ENCODE peak calls at places on chromosomes 1 and 21, in four cellular contexts. L is cardiac fibroblast, R is ovary, D is left ventricle myocardium inferior. E is an unnamed sample.
A peak's percentile ranks its signal among the peaks of the same experiment; 100 is the strongest.

GRCh38 chr1:172745014-172745413 is 86.1 kb downstream of the FASLG start:
- DNase-seq in L (peak; percentile 90), R (no peak), D (no peak), E (no peak)

GRCh38 chr1:119186471-119186870 is 46.0 kb upstream of the WARS2 start:
- DNase-seq in L (no peak), R (no peak), D (no peak), E (no peak)

GRCh38 chr1:198359024-198359653 is 181.3 kb downstream of the ATP6V1G3 start:
- DNase-seq in L (peak; percentile 41), R (no peak), D (no peak), E (no peak)

GRCh38 chr1:204127597-204128242 is 24.1 kb downstream of the ETNK2 start:
- DNase-seq in L (peak; percentile 87), R (peak; percentile 50), D (peak; percentile 42), E (peak; percentile 82)

GRCh38 chr21:32814528-32814927 is 43.0 kb upstream of the PAXBP1 start:
- DNase-seq in L (no peak), R (no peak), D (no peak), E (no peak)

GRCh38 chr1:2235300-2235998 is 7.3 kb downstream of the SKI start:
- DNase-seq in L (no peak), R (no peak), D (no peak), E (no peak)

GRCh38 chr21:25578070-25578961 is 29.0 kb downstream of the MRPL39 start:
- DNase-seq in L (no peak), R (no peak), D (no peak), E (no peak)

GRCh38 chr1:15217654-15218053 is 29.4 kb upstream of the FHAD1 start:
- DNase-seq in L (no peak), R (no peak), D (no peak), E (no peak)

GRCh38 chr1:220785166-220786056 is 1.3 kb upstream of the MTARC1 start:
- DNase-seq in L (no peak), R (no peak), D (no peak), E (no peak)

GRCh38 chr1:220788146-220788545 is 1.4 kb downstream of the MTARC1 start:
- DNase-seq in L (no peak), R (no peak), D (no peak), E (no peak)

GRCh38 chr1:220786337-220787068 is at the start of gene MTARC1:
- DNase-seq in L (peak; percentile 62), R (peak; percentile 61), D (peak; percentile 83), E (peak; percentile 72)

GRCh38 chr1:220786057-220786336 is 716 bp upstream of the MTARC1 start:
- DNase-seq in L (no peak), R (no peak), D (peak; percentile 34), E (peak; percentile 31)

DNA sequence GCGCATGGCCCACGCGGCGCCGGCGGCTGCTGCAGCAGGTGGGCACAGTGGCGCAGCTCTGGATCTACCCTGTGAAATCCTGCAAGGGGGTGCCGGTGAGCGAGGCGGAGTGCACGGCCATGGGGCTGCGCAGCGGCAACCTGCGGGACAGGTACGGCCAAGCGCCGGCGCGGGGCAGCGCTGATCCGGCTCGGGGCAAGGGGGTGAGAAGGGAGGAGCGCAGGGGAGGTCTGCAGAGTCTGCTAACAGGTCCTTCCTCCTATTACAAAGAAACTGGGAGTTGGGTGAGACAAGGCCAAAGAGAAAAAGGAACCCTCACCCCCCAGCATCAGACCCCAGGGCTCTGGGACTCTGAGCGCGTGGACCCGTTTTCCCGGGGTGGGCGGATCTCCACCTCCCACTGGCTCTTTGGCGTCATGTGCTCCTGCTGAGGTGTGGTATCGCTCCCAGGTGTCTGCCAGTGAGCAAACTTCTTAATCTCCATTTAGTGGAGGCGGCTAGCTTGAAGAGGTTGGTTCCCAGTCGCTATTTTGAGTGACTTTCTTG is 429 bp downstream of the MTARC1 start:
- DNase-seq in L (no peak), R (no peak), D (no peak), E (no peak)
- H3K4me3 ChIP-seq in L (peak overlapping the region; percentile 36), R (peak overlapping the region; percentile 23), D (peak overlapping the region; percentile 78), E (peak overlapping the region; percentile 75)

GRCh38 chr1:244840219-244840794 is 4.8 kb downstream of the COX20 start:
- DNase-seq in L (no peak), R (no peak), D (no peak), E (no peak)

GRCh38 chr1:244843148-244843978 is 7.9 kb downstream of the COX20 start:
- DNase-seq in L (no peak), R (no peak), D (no peak), E (no peak)

GRCh38 chr1:244846653-244847052 is 11.2 kb downstream of the COX20 start:
- DNase-seq in L (no peak), R (no peak), D (no peak), E (no peak)

GRCh38 chr1:244841274-244841927 is 5.9 kb downstream of the COX20 start:
- DNase-seq in L (no peak), R (no peak), D (no peak), E (no peak)

GRCh38 chr1:244844155-244845121 is 9.0 kb downstream of the COX20 start:
- DNase-seq in L (no peak), R (no peak), D (no peak), E (no peak)
- H3K4me3 ChIP-seq in L (no peak overlapping the region), R (no peak overlapping the region), D (no peak overlapping the region), E (no peak overlapping the region)

DNA sequence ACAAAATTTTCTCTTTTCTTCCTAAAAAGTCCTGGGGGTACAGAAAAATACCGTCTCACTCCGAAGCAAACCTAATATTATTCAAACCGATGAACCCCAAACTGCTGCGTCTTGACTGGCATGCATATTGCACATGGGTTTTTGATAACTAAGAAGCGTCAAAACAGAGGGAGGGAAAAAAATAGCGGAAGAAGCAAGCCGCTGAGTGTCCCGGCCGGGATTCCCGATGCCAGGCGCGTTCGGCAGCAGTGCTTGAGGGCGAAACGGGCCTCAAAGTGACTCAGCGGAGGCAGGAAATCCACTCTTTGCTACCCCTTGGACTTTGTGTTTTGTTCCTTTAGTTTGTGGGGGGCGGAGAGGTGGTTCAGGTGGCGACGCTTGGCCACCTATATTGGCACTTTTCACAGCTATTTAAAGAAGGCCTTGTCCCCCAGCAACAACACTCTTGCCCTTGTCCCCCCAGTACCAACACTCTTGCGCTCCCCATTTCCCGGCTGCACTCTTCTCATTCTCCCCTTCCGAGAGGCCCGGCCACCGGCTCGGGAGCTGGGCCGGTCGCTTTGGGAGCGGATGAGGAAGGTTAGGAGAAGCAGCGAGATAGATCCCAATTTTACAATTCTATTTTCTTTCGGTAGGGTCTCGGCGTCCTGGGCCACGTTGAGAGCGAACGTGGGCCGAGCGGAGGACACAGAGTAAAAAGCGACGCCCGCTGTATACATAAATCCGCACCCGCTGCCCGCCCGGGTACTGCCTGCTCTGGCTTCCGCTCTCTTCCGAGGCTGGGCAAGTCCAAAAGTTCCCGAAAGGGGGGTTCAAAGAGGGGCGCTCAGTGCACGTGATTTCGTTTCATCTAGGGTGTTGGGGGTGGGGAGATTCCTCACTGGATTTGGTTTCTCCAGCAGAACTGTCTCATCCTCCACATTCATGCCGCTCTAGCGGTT is 2.5 kb downstream of the LMX1A start:
- DNase-seq in L (no peak), R (no peak), D (no peak), E (no peak)
- H3K4me3 ChIP-seq in L (no peak overlapping the region), R (no peak overlapping the region), D (peak overlapping the region; percentile 63), E (no peak overlapping the region)

DNA sequence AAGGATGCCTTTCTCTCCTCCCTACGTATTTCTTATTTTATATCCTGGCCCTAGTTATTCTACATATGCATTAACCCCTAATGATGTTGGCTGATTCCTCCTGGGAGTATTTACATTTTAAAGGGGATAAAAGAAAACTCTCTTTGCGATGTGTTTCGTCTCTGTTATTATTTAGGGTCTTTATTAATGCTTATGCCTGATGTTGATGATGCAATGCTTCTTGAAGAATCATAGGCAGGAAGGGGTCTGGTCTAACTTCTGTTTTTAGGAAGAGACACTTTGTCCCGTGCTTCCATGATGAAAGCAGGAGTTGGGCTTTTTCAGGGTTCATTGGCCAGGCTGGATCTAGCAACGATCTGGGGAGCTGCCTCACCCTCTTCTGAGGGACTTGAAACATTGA is 761 bp upstream of the NPHS2 start:
- DNase-seq in L (no peak), R (no peak), D (no peak), E (no peak)
- H3K4me3 ChIP-seq in L (no peak overlapping the region), R (no peak overlapping the region), D (no peak overlapping the region), E (no peak overlapping the region)